ENCODE peak calls at places on chromosomes 5 and 9, in nine cellular contexts. S, R, T, Z, E, L, W, G and F are unnamed samples.

GRCh38 chr9:35756275-35756742 is 2.2 kb upstream of the MSMP start:
- DNase-seq in S (peak; percentile 87), R (peak; percentile 43), T (peak; percentile 79), Z (peak; percentile 85), E (peak; percentile 43), L (no peak), W (no peak), G (peak; percentile 33), F (peak; percentile 66)

GRCh38 chr9:16964228-16964627 is 93.8 kb upstream of the BNC2 start:
- DNase-seq in S (no peak), R (peak; percentile 100), T (no peak), Z (no peak), E (peak; percentile 96), L (no peak), W (no peak), G (peak; percentile 78), F (no peak)

GRCh38 chr5:151164687-151165392 is 7.3 kb upstream of the ANXA6 start:
- DNase-seq in S (no peak), R (peak; percentile 84), T (peak; percentile 87), Z (peak; percentile 82), E (peak; percentile 90), L (peak; percentile 89), W (no peak), G (peak; percentile 73), F (peak; percentile 78)

GRCh38 chr5:34057118-34057517 is 14.1 kb upstream of the C1QTNF3 start:
- DNase-seq in S (no peak), R (no peak), T (no peak), Z (no peak), E (no peak), L (no peak), W (no peak), G (no peak), F (no peak)

GRCh38 chr5:149749481-149750365 is 19.6 kb downstream of the PPARGC1B start:
- DNase-seq in S (no peak), R (no peak), T (no peak), Z (no peak), E (no peak), L (no peak), W (no peak), G (peak; percentile 67), F (no peak)

GRCh38 chr9:33044162-33044673 is 19.1 kb downstream of the DNAJA1 start:
- DNase-seq in S (peak; percentile 93), R (peak; percentile 93), T (peak; percentile 45), Z (peak; percentile 87), E (peak; percentile 75), L (peak; percentile 86), W (no peak), G (peak; percentile 88), F (peak; percentile 79)

GRCh38 chr5:80590766-80591165 is 20.7 kb upstream of the ANKRD34B start:
- DNase-seq in S (no peak), R (no peak), T (no peak), Z (no peak), E (no peak), L (no peak), W (no peak), G (no peak), F (no peak)

GRCh38 chr5:94197970-94198369 is 420.4 kb downstream of the KIAA0825 start:
- DNase-seq in S (no peak), R (no peak), T (no peak), Z (no peak), E (no peak), L (no peak), W (no peak), G (no peak), F (no peak)

GRCh38 chr5:168681556-168682183 is 102.5 kb upstream of the PANK3 start:
- DNase-seq in S (no peak), R (peak; percentile 74), T (no peak), Z (no peak), E (no peak), L (no peak), W (no peak), G (peak; percentile 56), F (peak; percentile 14)

GRCh38 chr9:93097496-93098205 is 1.6 kb downstream of the CARD19 start:
- DNase-seq in S (peak; percentile 80), R (no peak), T (no peak), Z (peak; percentile 51), E (peak; percentile 9), L (no peak), W (no peak), G (no peak), F (no peak)

GRCh38 chr9:136354592-136355085 is 8.9 kb downstream of the DNLZ start:
- DNase-seq in S (no peak), R (peak; percentile 62), T (no peak), Z (no peak), E (peak; percentile 42), L (no peak), W (no peak), G (peak; percentile 10), F (no peak)

GRCh38 chr5:37831821-37832524 is 7.9 kb downstream of the GDNF start:
- DNase-seq in S (no peak), R (peak; percentile 34), T (no peak), Z (no peak), E (peak; percentile 34), L (no peak), W (no peak), G (peak; percentile 51), F (no peak)

GRCh38 chr5:76175051-76175666 is 92.0 kb downstream of the SV2C start:
- DNase-seq in S (no peak), R (peak; percentile 45), T (peak; percentile 30), Z (peak; percentile 71), E (peak; percentile 57), L (peak; percentile 80), W (no peak), G (peak; percentile 54), F (peak; percentile 63)

GRCh38 chr5:179610109-179610902 is 13.2 kb downstream of the HNRNPH1 start:
- DNase-seq in S (no peak), R (peak; percentile 45), T (peak; percentile 21), Z (no peak), E (no peak), L (no peak), W (no peak), G (no peak), F (no peak)

GRCh38 chr5:107792940-107793339 is 122.2 kb upstream of the EFNA5 start:
- DNase-seq in S (no peak), R (no peak), T (no peak), Z (no peak), E (no peak), L (no peak), W (no peak), G (no peak), F (no peak)

GRCh38 chr5:142508027-142508426 is 177.9 kb downstream of the FGF1 start:
- DNase-seq in S (no peak), R (no peak), T (no peak), Z (no peak), E (no peak), L (no peak), W (no peak), G (peak; percentile 15), F (no peak)

GRCh38 chr9:123085916-123086315 is 52.4 kb downstream of the GPR21 start:
- DNase-seq in S (no peak), R (no peak), T (no peak), Z (no peak), E (no peak), L (no peak), W (no peak), G (peak; percentile 23), F (no peak)

GRCh38 chr5:153496835-153497234 is 6.4 kb downstream of the GRIA1 start:
- DNase-seq in S (no peak), R (peak; percentile 68), T (no peak), Z (no peak), E (peak; percentile 57), L (peak; percentile 11), W (no peak), G (peak; percentile 42), F (no peak)

GRCh38 chr5:151619812-151620462 is 28.8 kb upstream of the FAT2 start:
- DNase-seq in S (no peak), R (no peak), T (no peak), Z (no peak), E (peak; percentile 68), L (no peak), W (no peak), G (peak; percentile 98), F (no peak)

GRCh38 chr9:4762108-4762888 is 21.3 kb upstream of the AK3 start:
- DNase-seq in S (no peak), R (peak; percentile 82), T (peak; percentile 70), Z (peak; percentile 91), E (peak; percentile 85), L (peak; percentile 91), W (no peak), G (peak; percentile 77), F (peak; percentile 81)
- H3K4me3 ChIP-seq in S (peak overlapping the region; percentile 18), R (no peak overlapping the region), T (peak overlapping the region; percentile 27), Z (peak overlapping the region; percentile 17), E (peak overlapping the region; percentile 61), L (peak overlapping the region; percentile 48), W (peak overlapping the region; percentile 21), G (no peak overlapping the region), F (no peak overlapping the region)

GRCh38 chr5:59483971-59484472 is 409.5 kb downstream of the PDE4D start:
- DNase-seq in S (no peak), R (no peak), T (no peak), Z (no peak), E (no peak), L (no peak), W (no peak), G (peak; percentile 60), F (no peak)
- H3K4me3 ChIP-seq in S (no peak overlapping the region), R (no peak overlapping the region), T (no peak overlapping the region), Z (no peak overlapping the region), E (no peak overlapping the region), L (no peak overlapping the region), W (no peak overlapping the region), G (no peak overlapping the region), F (no peak overlapping the region)

GRCh38 chr5:160039810-160040470 is 31.0 kb downstream of the TTC1 start:
- DNase-seq in S (no peak), R (peak; percentile 38), T (no peak), Z (no peak), E (peak; percentile 86), L (no peak), W (no peak), G (peak; percentile 89), F (no peak)

GRCh38 chr5:160040471-160040835 is 31.5 kb downstream of the TTC1 start:
- DNase-seq in S (no peak), R (no peak), T (no peak), Z (no peak), E (no peak), L (no peak), W (no peak), G (no peak), F (no peak)

GRCh38 chr5:160033546-160034252 is 24.8 kb downstream of the TTC1 start:
- DNase-seq in S (no peak), R (no peak), T (no peak), Z (no peak), E (no peak), L (no peak), W (no peak), G (no peak), F (no peak)

GRCh38 chr5:160036243-160036642 is 27.3 kb downstream of the TTC1 start:
- DNase-seq in S (no peak), R (no peak), T (no peak), Z (no peak), E (no peak), L (no peak), W (no peak), G (no peak), F (peak; percentile 32)

GRCh38 chr5:160036884-160037283 is 27.9 kb downstream of the TTC1 start:
- DNase-seq in S (no peak), R (no peak), T (no peak), Z (no peak), E (no peak), L (no peak), W (no peak), G (no peak), F (no peak)
- H3K4me3 ChIP-seq in S (no peak overlapping the region), R (no peak overlapping the region), T (no peak overlapping the region), Z (no peak overlapping the region), E (no peak overlapping the region), L (no peak overlapping the region), W (no peak overlapping the region), G (no peak overlapping the region), F (no peak overlapping the region)

GRCh38 chr9:18976368-18977238 is 56.4 kb downstream of the SAXO1 start:
- DNase-seq in S (no peak), R (peak; percentile 89), T (peak; percentile 24), Z (no peak), E (peak; percentile 62), L (peak; percentile 3), W (no peak), G (peak; percentile 32), F (no peak)
- H3K4me3 ChIP-seq in S (no peak overlapping the region), R (no peak overlapping the region), T (no peak overlapping the region), Z (no peak overlapping the region), E (peak overlapping the region; percentile 23), L (no peak overlapping the region), W (peak overlapping the region; percentile 17), G (no peak overlapping the region), F (no peak overlapping the region)